ENCODE peak calls at places on chromosomes 1 and 21, in seven cellular contexts. One of them, this sample, is unnamed.

GRCh38 chr1:181105134-181106021 is 16.9 kb downstream of the IER5 start:
- DNase-seq in esophagus muscularis mucosa: peak
- DNase-seq in breast epithelium: peak
- DNase-seq in endothelial cell of umbilical vein: peak
- DNase-seq in transverse colon: peak
- DNase-seq in HL-60: peak
- DNase-seq in GM23338: peak
- DNase-seq in this sample: no peak

GRCh38 chr1:14937288-14937949 is 216.1 kb upstream of the TMEM51 start:
- DNase-seq in esophagus muscularis mucosa: no peak
- DNase-seq in breast epithelium: no peak
- DNase-seq in endothelial cell of umbilical vein: no peak
- DNase-seq in transverse colon: no peak
- DNase-seq in HL-60: no peak
- DNase-seq in GM23338: no peak
- DNase-seq in this sample: no peak

GRCh38 chr1:167950569-167950968 is 13.7 kb upstream of the MPC2 start:
- DNase-seq in esophagus muscularis mucosa: no peak
- DNase-seq in breast epithelium: no peak
- DNase-seq in endothelial cell of umbilical vein: no peak
- DNase-seq in transverse colon: no peak
- DNase-seq in HL-60: no peak
- DNase-seq in GM23338: no peak
- DNase-seq in this sample: no peak

GRCh38 chr1:44339731-44340130 is 15.3 kb downstream of the ERI3 start:
- DNase-seq in esophagus muscularis mucosa: no peak
- DNase-seq in breast epithelium: no peak
- DNase-seq in endothelial cell of umbilical vein: no peak
- DNase-seq in transverse colon: no peak
- DNase-seq in HL-60: no peak
- DNase-seq in GM23338: peak
- DNase-seq in this sample: no peak

GRCh38 chr1:23100074-23100748 is 68.4 kb downstream of the LUZP1 start:
- DNase-seq in esophagus muscularis mucosa: no peak
- DNase-seq in breast epithelium: no peak
- DNase-seq in endothelial cell of umbilical vein: peak
- DNase-seq in transverse colon: no peak
- DNase-seq in HL-60: peak
- DNase-seq in GM23338: peak
- DNase-seq in this sample: peak

GRCh38 chr1:205933672-205934618 is 9.3 kb downstream of the SLC26A9 start:
- DNase-seq in esophagus muscularis mucosa: no peak
- DNase-seq in breast epithelium: no peak
- DNase-seq in endothelial cell of umbilical vein: peak
- DNase-seq in transverse colon: no peak
- DNase-seq in HL-60: no peak
- DNase-seq in GM23338: no peak
- DNase-seq in this sample: no peak

GRCh38 chr1:243939167-243939848 is 89.3 kb upstream of the AKT3 start:
- DNase-seq in esophagus muscularis mucosa: no peak
- DNase-seq in breast epithelium: no peak
- DNase-seq in endothelial cell of umbilical vein: peak
- DNase-seq in transverse colon: no peak
- DNase-seq in HL-60: no peak
- DNase-seq in GM23338: peak
- DNase-seq in this sample: no peak

GRCh38 chr1:206772228-206773002 is at the start of gene IL10:
- DNase-seq in esophagus muscularis mucosa: no peak
- DNase-seq in breast epithelium: no peak
- DNase-seq in endothelial cell of umbilical vein: no peak
- DNase-seq in transverse colon: peak
- DNase-seq in HL-60: peak
- DNase-seq in GM23338: no peak
- DNase-seq in this sample: no peak

GRCh38 chr21:29218749-29219148 is 80.0 kb upstream of the BACH1 start:
- DNase-seq in esophagus muscularis mucosa: no peak
- DNase-seq in breast epithelium: no peak
- DNase-seq in endothelial cell of umbilical vein: no peak
- DNase-seq in transverse colon: peak
- DNase-seq in HL-60: no peak
- DNase-seq in GM23338: no peak
- DNase-seq in this sample: no peak

GRCh38 chr1:185733818-185734709 is at the start of gene HMCN1:
- DNase-seq in esophagus muscularis mucosa: no peak
- DNase-seq in breast epithelium: peak
- DNase-seq in endothelial cell of umbilical vein: peak
- DNase-seq in transverse colon: peak
- DNase-seq in HL-60: peak
- DNase-seq in GM23338: peak
- DNase-seq in this sample: no peak

GRCh38 chr1:184457500-184457899 is 70.7 kb downstream of the C1orf21 start:
- DNase-seq in esophagus muscularis mucosa: no peak
- DNase-seq in breast epithelium: no peak
- DNase-seq in endothelial cell of umbilical vein: no peak
- DNase-seq in transverse colon: no peak
- DNase-seq in HL-60: no peak
- DNase-seq in GM23338: no peak
- DNase-seq in this sample: no peak

GRCh38 chr1:192552619-192553225 is 22.9 kb upstream of the RGS1 start:
- DNase-seq in esophagus muscularis mucosa: no peak
- DNase-seq in breast epithelium: no peak
- DNase-seq in endothelial cell of umbilical vein: peak
- DNase-seq in transverse colon: no peak
- DNase-seq in HL-60: no peak
- DNase-seq in GM23338: no peak
- DNase-seq in this sample: no peak

GRCh38 chr1:117363591-117364048 is 3.6 kb upstream of the MAN1A2 start:
- DNase-seq in esophagus muscularis mucosa: no peak
- DNase-seq in breast epithelium: no peak
- DNase-seq in endothelial cell of umbilical vein: no peak
- DNase-seq in transverse colon: no peak
- DNase-seq in HL-60: no peak
- DNase-seq in GM23338: no peak
- DNase-seq in this sample: no peak

GRCh38 chr1:178652506-178652905 is 72.5 kb upstream of the RALGPS2 start:
- DNase-seq in esophagus muscularis mucosa: peak
- DNase-seq in breast epithelium: no peak
- DNase-seq in endothelial cell of umbilical vein: no peak
- DNase-seq in transverse colon: no peak
- DNase-seq in HL-60: no peak
- DNase-seq in GM23338: no peak
- DNase-seq in this sample: no peak

GRCh38 chr1:8660455-8660854 is 157.0 kb downstream of the RERE start:
- DNase-seq in esophagus muscularis mucosa: no peak
- DNase-seq in breast epithelium: no peak
- DNase-seq in endothelial cell of umbilical vein: peak
- DNase-seq in transverse colon: no peak
- DNase-seq in HL-60: no peak
- DNase-seq in GM23338: no peak
- DNase-seq in this sample: no peak

GRCh38 chr1:156936721-156937220 is 16.3 kb downstream of the LRRC71 start:
- DNase-seq in esophagus muscularis mucosa: no peak
- DNase-seq in breast epithelium: no peak
- DNase-seq in endothelial cell of umbilical vein: no peak
- DNase-seq in transverse colon: no peak
- DNase-seq in HL-60: no peak
- DNase-seq in GM23338: no peak
- DNase-seq in this sample: no peak

GRCh38 chr1:45266151-45266801 is 59.9 kb upstream of the ZSWIM5 start:
- DNase-seq in esophagus muscularis mucosa: no peak
- DNase-seq in breast epithelium: no peak
- DNase-seq in endothelial cell of umbilical vein: peak
- DNase-seq in transverse colon: peak
- DNase-seq in HL-60: no peak
- DNase-seq in GM23338: peak
- DNase-seq in this sample: no peak

GRCh38 chr1:149849947-149850360 is 49.4 kb upstream of the BOLA1 start:
- DNase-seq in esophagus muscularis mucosa: no peak
- DNase-seq in breast epithelium: no peak
- DNase-seq in endothelial cell of umbilical vein: peak
- DNase-seq in transverse colon: no peak
- DNase-seq in HL-60: peak
- DNase-seq in GM23338: peak
- DNase-seq in this sample: no peak

GRCh38 chr1:92473781-92474495 is 12.8 kb downstream of the GFI1 start:
- DNase-seq in esophagus muscularis mucosa: no peak
- DNase-seq in breast epithelium: no peak
- DNase-seq in endothelial cell of umbilical vein: no peak
- DNase-seq in transverse colon: no peak
- DNase-seq in HL-60: no peak
- DNase-seq in GM23338: no peak
- DNase-seq in this sample: no peak

GRCh38 chr1:92299477-92300125 is 742 bp downstream of the RPAP2 start:
- DNase-seq in esophagus muscularis mucosa: no peak
- DNase-seq in breast epithelium: no peak
- DNase-seq in endothelial cell of umbilical vein: peak
- DNase-seq in transverse colon: no peak
- DNase-seq in HL-60: no peak
- DNase-seq in GM23338: no peak
- DNase-seq in this sample: no peak

GRCh38 chr1:240115831-240116230 is 24.1 kb downstream of the FMN2 start:
- DNase-seq in esophagus muscularis mucosa: no peak
- DNase-seq in breast epithelium: no peak
- DNase-seq in endothelial cell of umbilical vein: no peak
- DNase-seq in transverse colon: no peak
- DNase-seq in HL-60: no peak
- DNase-seq in GM23338: peak
- DNase-seq in this sample: no peak

GRCh38 chr1:151790940-151791651 is 796 bp upstream of the TDRKH start:
- DNase-seq in esophagus muscularis mucosa: no peak
- DNase-seq in breast epithelium: no peak
- DNase-seq in endothelial cell of umbilical vein: peak
- DNase-seq in transverse colon: peak
- DNase-seq in HL-60: no peak
- DNase-seq in GM23338: peak
- DNase-seq in this sample: no peak

GRCh38 chr1:178639326-178639725 is 85.7 kb upstream of the RALGPS2 start:
- DNase-seq in esophagus muscularis mucosa: no peak
- DNase-seq in breast epithelium: no peak
- DNase-seq in endothelial cell of umbilical vein: no peak
- DNase-seq in transverse colon: no peak
- DNase-seq in HL-60: no peak
- DNase-seq in GM23338: no peak
- DNase-seq in this sample: no peak

GRCh38 chr1:207309775-207310273 is 11.7 kb upstream of the CD55 start:
- DNase-seq in esophagus muscularis mucosa: no peak
- DNase-seq in breast epithelium: no peak
- DNase-seq in endothelial cell of umbilical vein: peak
- DNase-seq in transverse colon: peak
- DNase-seq in HL-60: peak
- DNase-seq in GM23338: peak
- DNase-seq in this sample: peak

GRCh38 chr1:201153474-201154388 is 543 bp downstream of the TMEM9 start:
- DNase-seq in esophagus muscularis mucosa: no peak
- DNase-seq in breast epithelium: no peak
- DNase-seq in endothelial cell of umbilical vein: no peak
- DNase-seq in transverse colon: no peak
- DNase-seq in HL-60: no peak
- DNase-seq in GM23338: peak
- DNase-seq in this sample: no peak

GRCh38 chr1:153566414-153567371 is 1.0 kb upstream of the S100A2 start:
- DNase-seq in esophagus muscularis mucosa: peak
- DNase-seq in breast epithelium: peak
- DNase-seq in endothelial cell of umbilical vein: peak
- DNase-seq in transverse colon: peak
- DNase-seq in HL-60: peak
- DNase-seq in GM23338: peak
- DNase-seq in this sample: peak

GRCh38 chr1:212607924-212608208 is 695 bp upstream of the ATF3 start:
- DNase-seq in esophagus muscularis mucosa: no peak
- DNase-seq in breast epithelium: peak
- DNase-seq in endothelial cell of umbilical vein: no peak
- DNase-seq in transverse colon: no peak
- DNase-seq in HL-60: no peak
- DNase-seq in GM23338: no peak
- DNase-seq in this sample: no peak

GRCh38 chr21:34892196-34892595 is 156.9 kb downstream of the RUNX1 start:
- DNase-seq in esophagus muscularis mucosa: no peak
- DNase-seq in breast epithelium: no peak
- DNase-seq in endothelial cell of umbilical vein: peak
- DNase-seq in transverse colon: no peak
- DNase-seq in HL-60: no peak
- DNase-seq in GM23338: no peak
- DNase-seq in this sample: no peak

GRCh38 chr1:242452573-242452972 is 71.9 kb downstream of the PLD5 start:
- DNase-seq in esophagus muscularis mucosa: peak
- DNase-seq in breast epithelium: no peak
- DNase-seq in endothelial cell of umbilical vein: no peak
- DNase-seq in transverse colon: no peak
- DNase-seq in HL-60: no peak
- DNase-seq in GM23338: no peak
- DNase-seq in this sample: no peak

GRCh38 chr1:94327001-94327685 is 89.8 kb upstream of the ARHGAP29 start:
- DNase-seq in esophagus muscularis mucosa: no peak
- DNase-seq in breast epithelium: no peak
- DNase-seq in endothelial cell of umbilical vein: peak
- DNase-seq in transverse colon: no peak
- DNase-seq in HL-60: no peak
- DNase-seq in GM23338: peak
- DNase-seq in this sample: no peak
- TF ChIP-seq POLR2AphosphoS5 in esophagus muscularis mucosa: no peak
- TF ChIP-seq POLR2AphosphoS5 in breast epithelium: no peak
- TF ChIP-seq POLR2AphosphoS5 in endothelial cell of umbilical vein: peak
- TF ChIP-seq POLR2AphosphoS5 in transverse colon: no peak
- TF ChIP-seq POLR2AphosphoS5 in HL-60: no peak
- TF ChIP-seq POLR2AphosphoS5 in GM23338: no peak
- TF ChIP-seq POLR2AphosphoS5 in this sample: peak

GRCh38 chr1:230753586-230754251 is 6.5 kb downstream of the CAPN9 start:
- DNase-seq in esophagus muscularis mucosa: no peak
- DNase-seq in breast epithelium: no peak
- DNase-seq in endothelial cell of umbilical vein: peak
- DNase-seq in transverse colon: peak
- DNase-seq in HL-60: no peak
- DNase-seq in GM23338: peak
- DNase-seq in this sample: no peak
- H3K4me3 ChIP-seq in esophagus muscularis mucosa: peak
- H3K4me3 ChIP-seq in breast epithelium: peak
- H3K4me3 ChIP-seq in endothelial cell of umbilical vein: peak
- H3K4me3 ChIP-seq in transverse colon: peak
- H3K4me3 ChIP-seq in HL-60: no peak
- H3K4me3 ChIP-seq in GM23338: peak
- H3K4me3 ChIP-seq in this sample: no peak

GRCh38 chr21:15768045-15768601 is 38.3 kb downstream of the USP25 start:
- DNase-seq in esophagus muscularis mucosa: no peak
- DNase-seq in breast epithelium: no peak
- DNase-seq in endothelial cell of umbilical vein: no peak
- DNase-seq in transverse colon: no peak
- DNase-seq in HL-60: no peak
- DNase-seq in GM23338: no peak
- DNase-seq in this sample: no peak
- TF ChIP-seq POLR2AphosphoS5 in esophagus muscularis mucosa: no peak
- TF ChIP-seq POLR2AphosphoS5 in breast epithelium: no peak
- TF ChIP-seq POLR2AphosphoS5 in endothelial cell of umbilical vein: no peak
- TF ChIP-seq POLR2AphosphoS5 in transverse colon: no peak
- TF ChIP-seq POLR2AphosphoS5 in HL-60: no peak
- TF ChIP-seq POLR2AphosphoS5 in GM23338: no peak
- TF ChIP-seq POLR2AphosphoS5 in this sample: no peak

GRCh38 chr1:234310460-234310817 is 62.8 kb upstream of the COA6 start:
- DNase-seq in esophagus muscularis mucosa: no peak
- DNase-seq in breast epithelium: no peak
- DNase-seq in endothelial cell of umbilical vein: no peak
- DNase-seq in transverse colon: no peak
- DNase-seq in HL-60: no peak
- DNase-seq in GM23338: no peak
- DNase-seq in this sample: no peak
- H3K4me3 ChIP-seq in esophagus muscularis mucosa: no peak
- H3K4me3 ChIP-seq in breast epithelium: no peak
- H3K4me3 ChIP-seq in endothelial cell of umbilical vein: no peak
- H3K4me3 ChIP-seq in transverse colon: no peak
- H3K4me3 ChIP-seq in HL-60: no peak
- H3K4me3 ChIP-seq in GM23338: no peak
- H3K4me3 ChIP-seq in this sample: no peak